ENCODE peak calls at places on chromosome 18, in seven cellular contexts. One of them, this sample, is unnamed.

GRCh38 chr18:57447154-57447621 is 12.0 kb downstream of the ONECUT2 start:
- DNase-seq in foreskin fibroblast: peak; percentile 57
- DNase-seq in B cell: peak; percentile 14
- DNase-seq in coronary artery: no peak
- DNase-seq in lower leg skin: no peak
- DNase-seq in fibroblast of lung: peak; percentile 28
- DNase-seq in neural crest cell: peak; percentile 87
- DNase-seq in this sample: no peak

GRCh38 chr18:8609711-8610441 is 639 bp downstream of the RAB12 start:
- DNase-seq in lower leg skin: no peak
- DNase-seq in fibroblast of lung: no peak
- DNase-seq in B cell: peak; percentile 27
- DNase-seq in neural crest cell: peak; percentile 10
- DNase-seq in foreskin fibroblast: peak; percentile 44
- DNase-seq in coronary artery: no peak
- DNase-seq in this sample: no peak

GRCh38 chr18:10543277-10543676 is 17.4 kb downstream of the NAPG start:
- DNase-seq in lower leg skin: no peak
- DNase-seq in fibroblast of lung: peak; percentile 54
- DNase-seq in B cell: no peak
- DNase-seq in coronary artery: no peak
- DNase-seq in foreskin fibroblast: no peak
- DNase-seq in neural crest cell: no peak
- DNase-seq in this sample: no peak

GRCh38 chr18:58456625-58457024 is 172.3 kb downstream of the ALPK2 start:
- DNase-seq in lower leg skin: no peak
- DNase-seq in neural crest cell: no peak
- DNase-seq in foreskin fibroblast: no peak
- DNase-seq in fibroblast of lung: no peak
- DNase-seq in B cell: no peak
- DNase-seq in coronary artery: no peak
- DNase-seq in this sample: no peak

GRCh38 chr18:79823120-79823519 is 25.4 kb downstream of the KCNG2 start:
- DNase-seq in fibroblast of lung: no peak
- DNase-seq in foreskin fibroblast: no peak
- DNase-seq in neural crest cell: no peak
- DNase-seq in B cell: no peak
- DNase-seq in coronary artery: no peak
- DNase-seq in lower leg skin: no peak
- DNase-seq in this sample: no peak

GRCh38 chr18:22177496-22177866 is 8.1 kb downstream of the GATA6 start:
- DNase-seq in B cell: no peak
- DNase-seq in fibroblast of lung: no peak
- DNase-seq in coronary artery: no peak
- DNase-seq in neural crest cell: no peak
- DNase-seq in foreskin fibroblast: no peak
- DNase-seq in lower leg skin: no peak
- DNase-seq in this sample: no peak

GRCh38 chr18:41436772-41437171 is 518.3 kb upstream of the PIK3C3 start:
- DNase-seq in foreskin fibroblast: no peak
- DNase-seq in B cell: no peak
- DNase-seq in coronary artery: no peak
- DNase-seq in fibroblast of lung: no peak
- DNase-seq in lower leg skin: no peak
- DNase-seq in neural crest cell: no peak
- DNase-seq in this sample: no peak

GRCh38 chr18:62434798-62435197 is 88.0 kb upstream of the ZCCHC2 start:
- DNase-seq in foreskin fibroblast: peak; percentile 27
- DNase-seq in neural crest cell: no peak
- DNase-seq in lower leg skin: no peak
- DNase-seq in fibroblast of lung: no peak
- DNase-seq in coronary artery: no peak
- DNase-seq in B cell: no peak
- DNase-seq in this sample: no peak

GRCh38 chr18:46421973-46422551 is 235.0 kb downstream of the LOXHD1 start:
- DNase-seq in coronary artery: no peak
- DNase-seq in fibroblast of lung: no peak
- DNase-seq in lower leg skin: no peak
- DNase-seq in foreskin fibroblast: no peak
- DNase-seq in B cell: no peak
- DNase-seq in neural crest cell: no peak
- DNase-seq in this sample: no peak

GRCh38 chr18:4455113-4455811 is at the start of gene DLGAP1:
- DNase-seq in B cell: peak; percentile 1
- DNase-seq in fibroblast of lung: peak; percentile 71
- DNase-seq in coronary artery: no peak
- DNase-seq in neural crest cell: peak; percentile 68
- DNase-seq in lower leg skin: no peak
- DNase-seq in foreskin fibroblast: no peak
- DNase-seq in this sample: no peak

GRCh38 chr18:46250084-46250811 is 146.1 kb downstream of the HAUS1 start:
- DNase-seq in foreskin fibroblast: peak; percentile 69
- DNase-seq in B cell: peak; percentile 87
- DNase-seq in coronary artery: no peak
- DNase-seq in fibroblast of lung: peak; percentile 92
- DNase-seq in neural crest cell: no peak
- DNase-seq in lower leg skin: no peak
- DNase-seq in this sample: no peak

GRCh38 chr18:45416168-45416567 is 199.1 kb upstream of the SLC14A2 start:
- DNase-seq in fibroblast of lung: peak; percentile 55
- DNase-seq in foreskin fibroblast: peak; percentile 20
- DNase-seq in neural crest cell: no peak
- DNase-seq in lower leg skin: no peak
- DNase-seq in B cell: no peak
- DNase-seq in coronary artery: no peak
- DNase-seq in this sample: no peak

GRCh38 chr18:36887864-36888263 is 58.9 kb downstream of the KIAA1328 start:
- DNase-seq in B cell: no peak
- DNase-seq in neural crest cell: no peak
- DNase-seq in fibroblast of lung: no peak
- DNase-seq in lower leg skin: no peak
- DNase-seq in coronary artery: no peak
- DNase-seq in foreskin fibroblast: no peak
- DNase-seq in this sample: no peak

GRCh38 chr18:54284967-54285785 is 15.9 kb downstream of the POLI start:
- DNase-seq in foreskin fibroblast: peak; percentile 75
- DNase-seq in fibroblast of lung: peak; percentile 79
- DNase-seq in coronary artery: no peak
- DNase-seq in neural crest cell: no peak
- DNase-seq in B cell: no peak
- DNase-seq in lower leg skin: no peak
- DNase-seq in this sample: no peak

GRCh38 chr18:3595282-3596273 is 145.6 kb downstream of the TGIF1 start:
- DNase-seq in fibroblast of lung: peak; percentile 99
- DNase-seq in neural crest cell: no peak
- DNase-seq in foreskin fibroblast: peak; percentile 95
- DNase-seq in coronary artery: no peak
- DNase-seq in B cell: peak; percentile 44
- DNase-seq in lower leg skin: peak; percentile 71
- DNase-seq in this sample: no peak

GRCh38 chr18:56721031-56721430 is 69.9 kb downstream of the WDR7 start:
- DNase-seq in foreskin fibroblast: no peak
- DNase-seq in fibroblast of lung: no peak
- DNase-seq in lower leg skin: no peak
- DNase-seq in coronary artery: no peak
- DNase-seq in neural crest cell: no peak
- DNase-seq in B cell: no peak
- DNase-seq in this sample: no peak

GRCh38 chr18:28905509-28905908 is 728.6 kb upstream of the CDH2 start:
- DNase-seq in foreskin fibroblast: peak; percentile 49
- DNase-seq in neural crest cell: no peak
- DNase-seq in B cell: no peak
- DNase-seq in lower leg skin: no peak
- DNase-seq in fibroblast of lung: peak; percentile 86
- DNase-seq in coronary artery: no peak
- DNase-seq in this sample: no peak

GRCh38 chr18:60951091-60951490 is 382.1 kb upstream of the CDH20 start:
- DNase-seq in B cell: no peak
- DNase-seq in foreskin fibroblast: no peak
- DNase-seq in neural crest cell: no peak
- DNase-seq in fibroblast of lung: no peak
- DNase-seq in lower leg skin: no peak
- DNase-seq in coronary artery: no peak
- DNase-seq in this sample: no peak

GRCh38 chr18:60950634-60951033 is 382.6 kb upstream of the CDH20 start:
- DNase-seq in fibroblast of lung: no peak
- DNase-seq in B cell: no peak
- DNase-seq in foreskin fibroblast: no peak
- DNase-seq in coronary artery: no peak
- DNase-seq in neural crest cell: no peak
- DNase-seq in lower leg skin: no peak
- DNase-seq in this sample: no peak
- TF ChIP-seq CTCF in fibroblast of lung: no peak
- TF ChIP-seq CTCF in B cell: no peak
- TF ChIP-seq CTCF in foreskin fibroblast: no peak
- TF ChIP-seq CTCF in coronary artery: no peak
- TF ChIP-seq CTCF in neural crest cell: no peak
- TF ChIP-seq CTCF in lower leg skin: no peak
- TF ChIP-seq CTCF in this sample: no peak

GRCh38 chr18:30967701-30968100 is 74.8 kb downstream of the DSC3 start:
- DNase-seq in foreskin fibroblast: no peak
- DNase-seq in B cell: no peak
- DNase-seq in coronary artery: no peak
- DNase-seq in fibroblast of lung: peak; percentile 1
- DNase-seq in neural crest cell: no peak
- DNase-seq in lower leg skin: no peak
- DNase-seq in this sample: no peak

GRCh38 chr18:30969670-30970069 is 72.9 kb downstream of the DSC3 start:
- DNase-seq in coronary artery: no peak
- DNase-seq in fibroblast of lung: no peak
- DNase-seq in lower leg skin: no peak
- DNase-seq in neural crest cell: no peak
- DNase-seq in B cell: no peak
- DNase-seq in foreskin fibroblast: no peak
- DNase-seq in this sample: no peak

GRCh38 chr18:30970201-30970816 is 72.2 kb downstream of the DSC3 start:
- DNase-seq in coronary artery: no peak
- DNase-seq in neural crest cell: peak; percentile 12
- DNase-seq in fibroblast of lung: peak; percentile 43
- DNase-seq in foreskin fibroblast: peak; percentile 8
- DNase-seq in lower leg skin: no peak
- DNase-seq in B cell: no peak
- DNase-seq in this sample: no peak

GRCh38 chr18:30960661-30961060 is 81.9 kb downstream of the DSC3 start:
- DNase-seq in foreskin fibroblast: no peak
- DNase-seq in lower leg skin: no peak
- DNase-seq in neural crest cell: no peak
- DNase-seq in coronary artery: no peak
- DNase-seq in B cell: no peak
- DNase-seq in fibroblast of lung: no peak
- DNase-seq in this sample: no peak

DNA sequence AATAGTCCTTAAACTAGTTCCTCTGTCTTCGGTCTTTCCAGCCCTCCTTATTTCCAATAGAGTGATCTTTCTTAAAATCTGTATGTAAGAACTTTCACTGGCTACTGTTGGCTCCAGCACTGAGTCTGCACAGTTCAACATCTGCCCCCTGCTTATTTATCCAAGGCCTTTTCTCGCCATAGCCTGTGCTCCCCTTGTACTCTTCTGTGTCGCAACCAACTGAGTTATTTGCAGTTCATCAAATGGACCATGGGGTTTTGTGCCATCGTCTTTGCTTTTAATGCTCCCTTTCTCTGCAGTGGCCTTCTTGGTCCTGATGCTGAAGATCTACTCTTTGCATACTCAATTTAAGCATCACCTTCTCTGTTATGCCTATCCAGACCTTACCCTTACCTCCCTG is 77.3 kb downstream of the DSC3 start:
- DNase-seq in coronary artery: no peak
- DNase-seq in B cell: no peak
- DNase-seq in lower leg skin: no peak
- DNase-seq in fibroblast of lung: no peak
- DNase-seq in neural crest cell: no peak
- DNase-seq in foreskin fibroblast: no peak
- DNase-seq in this sample: no peak
- TF ChIP-seq CTCF in coronary artery: no peak
- TF ChIP-seq CTCF in B cell: no peak
- TF ChIP-seq CTCF in lower leg skin: no peak
- TF ChIP-seq CTCF in fibroblast of lung: no peak
- TF ChIP-seq CTCF in neural crest cell: no peak
- TF ChIP-seq CTCF in foreskin fibroblast: no peak
- TF ChIP-seq CTCF in this sample: no peak

DNA sequence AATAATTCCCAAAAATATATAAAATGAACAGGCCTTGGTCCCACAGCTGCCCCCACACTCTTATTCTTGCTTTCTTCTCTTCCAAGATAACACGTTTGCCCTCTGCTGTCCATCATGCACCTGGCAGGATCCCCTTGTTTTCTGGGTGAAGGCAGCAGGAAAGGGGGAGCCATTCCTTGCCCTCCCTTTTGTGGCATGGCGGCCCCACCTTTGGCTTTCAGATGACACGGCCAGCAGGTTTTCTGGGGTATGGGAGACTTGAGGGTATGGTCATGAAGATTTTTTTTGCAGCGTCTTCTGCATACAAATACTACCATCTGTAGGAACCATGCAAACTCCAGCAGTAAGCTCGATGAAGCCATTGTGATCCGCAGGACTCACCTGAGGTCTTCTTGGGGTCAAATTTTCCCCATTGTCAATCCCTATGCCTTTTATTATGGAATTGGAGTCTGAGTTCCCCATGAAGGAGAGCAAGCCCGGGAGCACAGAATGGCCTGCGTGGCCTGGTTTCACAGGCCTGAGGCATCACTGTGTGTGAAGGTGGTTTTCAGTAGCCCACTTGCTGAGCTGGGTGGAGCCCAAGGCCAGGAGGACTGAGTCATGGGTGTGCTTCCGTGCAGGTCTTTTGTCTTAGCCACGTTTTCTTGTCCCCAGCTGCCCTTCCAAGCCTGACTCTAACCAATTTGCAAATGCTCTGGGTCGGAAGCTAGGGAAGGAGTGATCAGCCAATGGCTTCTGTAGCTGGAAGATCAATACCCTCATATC is 118.9 kb downstream of the MAPK4 start:
- DNase-seq in coronary artery: no peak
- DNase-seq in neural crest cell: no peak
- DNase-seq in B cell: no peak
- DNase-seq in lower leg skin: no peak
- DNase-seq in fibroblast of lung: no peak
- DNase-seq in foreskin fibroblast: no peak
- DNase-seq in this sample: no peak
- TF ChIP-seq CTCF in coronary artery: no peak
- TF ChIP-seq CTCF in neural crest cell: no peak
- TF ChIP-seq CTCF in B cell: no peak
- TF ChIP-seq CTCF in lower leg skin: no peak
- TF ChIP-seq CTCF in fibroblast of lung: no peak
- TF ChIP-seq CTCF in foreskin fibroblast: no peak
- TF ChIP-seq CTCF in this sample: no peak

GRCh38 chr18:23280844-23281243 is 145.6 kb downstream of the CABLES1 start:
- DNase-seq in fibroblast of lung: no peak
- DNase-seq in B cell: no peak
- DNase-seq in foreskin fibroblast: no peak
- DNase-seq in neural crest cell: no peak
- DNase-seq in coronary artery: no peak
- DNase-seq in lower leg skin: no peak
- DNase-seq in this sample: no peak
- TF ChIP-seq CTCF in fibroblast of lung: no peak
- TF ChIP-seq CTCF in B cell: no peak
- TF ChIP-seq CTCF in foreskin fibroblast: no peak
- TF ChIP-seq CTCF in neural crest cell: no peak
- TF ChIP-seq CTCF in coronary artery: no peak
- TF ChIP-seq CTCF in lower leg skin: no peak
- TF ChIP-seq CTCF in this sample: no peak

This sample was measured in omental fat pad.